ENCODE peak calls at places on chromosomes 12 and 14, in nine cellular contexts. I is naive B cell; A is amniotic stem cell; N is psoas muscle; T is RWPE1; X is non-pigmented ciliary epithelial cell; D is activated naive CD4-positive, alpha-beta T cell; K is naive thymus-derived CD8-positive, alpha-beta T cell; B is astrocyte. E is an unnamed sample.
A peak's percentile ranks its signal among the peaks of the same experiment; 100 is the strongest.

GRCh38 chr12:24921251-24922038 is 27.5 kb downstream of the BCAT1 start:
- DNase-seq in T (no peak), N (no peak), D (no peak), X (no peak), K (no peak), I (no peak), B (peak; percentile 55), A (no peak), E (no peak)

GRCh38 chr14:91869556-91869955 is 2.2 kb upstream of the TC2N start:
- DNase-seq in I (no peak), B (no peak), N (no peak), T (no peak), K (no peak), X (no peak), A (no peak), D (no peak), E (no peak)

GRCh38 chr14:74595006-74595735 is 16.9 kb downstream of the LTBP2 start:
- DNase-seq in I (no peak), B (peak; percentile 75), D (no peak), A (no peak), T (no peak), N (peak; percentile 86), X (no peak), K (no peak), E (peak; percentile 34)

GRCh38 chr12:1473418-1473817 is 121.0 kb downstream of the FBXL14 start:
- DNase-seq in X (no peak), I (no peak), N (no peak), T (no peak), B (peak; percentile 17), K (no peak), A (no peak), D (no peak), E (no peak)

GRCh38 chr12:64670856-64671639 is 60.8 kb downstream of the RASSF3 start:
- DNase-seq in A (no peak), X (peak; percentile 45), K (no peak), B (peak; percentile 70), I (no peak), T (peak; percentile 63), D (no peak), N (no peak), E (no peak)

GRCh38 chr12:25855716-25856115 is 102.8 kb upstream of the RASSF8 start:
- DNase-seq in B (peak; percentile 52), D (no peak), X (no peak), T (no peak), K (no peak), N (no peak), A (no peak), I (no peak), E (no peak)

GRCh38 chr12:24864796-24865125 is 84.1 kb downstream of the BCAT1 start:
- DNase-seq in X (peak; percentile 53), B (peak; percentile 75), A (no peak), I (no peak), K (no peak), D (no peak), N (no peak), T (no peak), E (no peak)

GRCh38 chr12:46981627-46982026 is 97.8 kb upstream of the PCED1B start:
- DNase-seq in T (no peak), I (no peak), X (no peak), D (no peak), B (no peak), A (no peak), K (no peak), N (no peak), E (no peak)

GRCh38 chr14:77151245-77151644 is 9.7 kb upstream of the ZDHHC22 start:
- DNase-seq in D (no peak), X (no peak), I (no peak), B (no peak), K (no peak), N (no peak), T (peak; percentile 44), A (no peak), E (peak; percentile 49)

GRCh38 chr12:3761116-3761770 is 8.3 kb upstream of the CRACR2A start:
- DNase-seq in D (no peak), A (no peak), N (no peak), T (no peak), B (no peak), X (no peak), I (no peak), K (no peak), E (no peak)

GRCh38 chr14:61064210-61064609 is 83.2 kb downstream of the SLC38A6 start:
- DNase-seq in A (no peak), D (no peak), K (no peak), T (no peak), B (no peak), N (no peak), X (no peak), I (no peak), E (no peak)

GRCh38 chr12:92602930-92603623 is 99.7 kb upstream of the PLEKHG7 start:
- DNase-seq in A (no peak), X (no peak), T (no peak), N (no peak), B (peak; percentile 28), D (no peak), I (no peak), K (no peak), E (no peak)

GRCh38 chr14:63435838-63436237 is 107.3 kb downstream of the PPP2R5E start:
- DNase-seq in K (no peak), T (no peak), D (no peak), B (peak; percentile 47), A (no peak), I (no peak), N (peak; percentile 78), X (peak; percentile 26), E (peak; percentile 76)

GRCh38 chr14:36520601-36521525 is 831 bp upstream of the NKX2-1 start:
- DNase-seq in N (no peak), D (no peak), I (no peak), A (peak; percentile 4), B (no peak), K (no peak), X (no peak), T (peak; percentile 45), E (no peak)

GRCh38 chr12:123058980-123059379 is 78.5 kb downstream of the ARL6IP4 start:
- DNase-seq in B (no peak), I (no peak), A (no peak), X (no peak), K (no peak), N (no peak), D (no peak), T (no peak), E (peak; percentile 68)

GRCh38 chr14:51914310-51914709 is 53.9 kb downstream of the GNG2 start:
- DNase-seq in K (no peak), N (no peak), B (no peak), I (no peak), T (no peak), A (no peak), D (no peak), X (no peak), E (no peak)

GRCh38 chr14:58693048-58693447 is 55.3 kb downstream of the DACT1 start:
- DNase-seq in B (no peak), A (no peak), N (no peak), K (no peak), T (no peak), I (no peak), X (no peak), D (no peak), E (no peak)